ENCODE peak calls at places on chromosome 14, in six cellular contexts. V, F, B, R, L and X are unnamed samples.
A peak's percentile ranks its signal among the peaks of the same experiment; 100 is the strongest.

GRCh38 chr14:52926994-52927393 is 23.9 kb downstream of the FERMT2 start:
- DNase-seq in L (no peak), F (no peak), R (no peak), V (no peak), B (no peak), X (no peak)

GRCh38 chr14:68824517-68825347 is 31.9 kb upstream of the ZFP36L1 start:
- DNase-seq in F (peak; percentile 90), R (no peak), V (peak; percentile 90), B (peak; percentile 88), L (peak; percentile 83), X (peak; percentile 92)

GRCh38 chr14:52081964-52082363 is 13.1 kb upstream of the NID2 start:
- DNase-seq in R (no peak), V (no peak), L (no peak), B (no peak), F (no peak), X (no peak)

GRCh38 chr14:77301103-77301502 is 19.6 kb downstream of the POMT2 start:
- DNase-seq in R (peak; percentile 63), B (peak; percentile 56), V (peak; percentile 84), F (no peak), L (peak; percentile 78), X (peak; percentile 92)

GRCh38 chr14:71725802-71726638 is 206.2 kb upstream of the RGS6 start:
- DNase-seq in B (no peak), V (no peak), R (no peak), F (no peak), L (no peak), X (no peak)

GRCh38 chr14:104266643-104267575 is 128.5 kb downstream of the KIF26A start:
- DNase-seq in R (no peak), L (peak; percentile 23), B (peak; percentile 9), V (no peak), F (peak; percentile 54), X (no peak)

GRCh38 chr14:50920482-50921225 is 23.6 kb downstream of the PYGL start:
- DNase-seq in L (no peak), R (peak; percentile 48), V (no peak), F (no peak), B (no peak), X (peak; percentile 22)

GRCh38 chr14:75752086-75752485 is 91.0 kb downstream of the TTLL5 start:
- DNase-seq in V (no peak), L (no peak), B (no peak), F (no peak), R (no peak), X (no peak)

GRCh38 chr14:23413681-23414080 is 5.6 kb upstream of the MYH6 start:
- DNase-seq in L (no peak), B (no peak), R (no peak), F (peak; percentile 58), V (no peak), X (no peak)

GRCh38 chr14:74905595-74906142 is 17.4 kb downstream of the RPS6KL1 start:
- DNase-seq in B (peak; percentile 80), V (peak; percentile 79), R (no peak), L (peak; percentile 75), F (peak; percentile 87), X (peak; percentile 80)

GRCh38 chr14:74667758-74668157 is 45.1 kb downstream of the AREL1 start:
- DNase-seq in F (no peak), V (no peak), B (no peak), L (no peak), R (no peak), X (no peak)

GRCh38 chr14:31286456-31287293 is 79.1 kb upstream of the HECTD1 start:
- DNase-seq in V (no peak), B (no peak), R (no peak), L (no peak), F (no peak), X (no peak)

GRCh38 chr14:76829016-76829365 is 2.8 kb downstream of the LRRC74A start:
- DNase-seq in F (no peak), L (peak; percentile 82), B (peak; percentile 33), V (no peak), R (no peak), X (no peak)

GRCh38 chr14:94305620-94306019 is 12.6 kb upstream of the SERPINA10 start:
- DNase-seq in R (no peak), V (no peak), L (no peak), B (no peak), F (no peak), X (no peak)

GRCh38 chr14:35535794-35536112 is 1.8 kb downstream of the INSM2 start:
- DNase-seq in F (no peak), B (no peak), R (no peak), V (no peak), L (no peak), X (no peak)

GRCh38 chr14:54706768-54707167 is 139.8 kb downstream of the SAMD4A start:
- DNase-seq in V (no peak), B (no peak), L (no peak), R (no peak), F (no peak), X (no peak)

GRCh38 chr14:79418649-79419415 is 792.5 kb downstream of the DIO2 start:
- DNase-seq in L (no peak), F (no peak), B (no peak), V (no peak), R (no peak), X (no peak)

GRCh38 chr14:100076630-100077029 is 11.4 kb downstream of the EVL start:
- DNase-seq in V (peak; percentile 58), R (no peak), B (peak; percentile 40), L (peak; percentile 75), F (no peak), X (peak; percentile 76)

GRCh38 chr14:29896354-29896768 is 31.3 kb downstream of the PRKD1 start:
- DNase-seq in B (no peak), L (no peak), V (no peak), F (no peak), R (no peak), X (no peak)

GRCh38 chr14:59236195-59236594 is 47.7 kb downstream of the DAAM1 start:
- DNase-seq in V (no peak), R (no peak), B (no peak), F (no peak), L (no peak), X (no peak)

GRCh38 chr14:99025418-99025817 is 246.6 kb downstream of the BCL11B start:
- DNase-seq in R (no peak), V (no peak), B (no peak), F (no peak), L (no peak), X (no peak)
- H3K9me3 ChIP-seq in R (peaks cover 4% of the 10 kb centered on the region), V (no peaks in the 10 kb centered on the region), B (no peaks in the 10 kb centered on the region), F (no peaks in the 10 kb centered on the region), L (peaks cover 7% of the 10 kb centered on the region), X (no peaks in the 10 kb centered on the region)

GRCh38 chr14:36664322-36665193 is 2.9 kb downstream of the PAX9 start:
- DNase-seq in R (no peak), V (no peak), F (no peak), L (no peak), B (no peak), X (no peak)

GRCh38 chr14:36666416-36667206 is 5.0 kb downstream of the PAX9 start:
- DNase-seq in B (no peak), F (no peak), R (no peak), L (no peak), V (no peak), X (no peak)

GRCh38 chr14:36667679-36668078 is 6.0 kb downstream of the PAX9 start:
- DNase-seq in R (no peak), L (no peak), V (no peak), F (no peak), B (no peak), X (no peak)

GRCh38 chr14:36663404-36664321 is 2.0 kb downstream of the PAX9 start:
- DNase-seq in V (no peak), R (no peak), F (no peak), B (no peak), L (no peak), X (no peak)

GRCh38 chr14:36665887-36666415 is 4.3 kb downstream of the PAX9 start:
- DNase-seq in F (no peak), V (no peak), R (no peak), B (no peak), L (no peak), X (no peak)
- H3K9me3 ChIP-seq in F (no peaks in the 10 kb centered on the region), V (peaks cover 1% of the 10 kb centered on the region), R (peaks cover 24% of the 10 kb centered on the region), B (no peaks in the 10 kb centered on the region), L (peaks cover 4% of the 10 kb centered on the region), X (no peaks in the 10 kb centered on the region)

GRCh38 chr14:90475298-90475697 is 78.5 kb downstream of the CALM1 start:
- DNase-seq in V (no peak), L (no peak), F (no peak), B (no peak), R (no peak), X (no peak)

GRCh38 chr14:90467501-90467900 is 70.7 kb downstream of the CALM1 start:
- DNase-seq in F (no peak), V (no peak), B (no peak), L (no peak), R (no peak), X (no peak)

DNA sequence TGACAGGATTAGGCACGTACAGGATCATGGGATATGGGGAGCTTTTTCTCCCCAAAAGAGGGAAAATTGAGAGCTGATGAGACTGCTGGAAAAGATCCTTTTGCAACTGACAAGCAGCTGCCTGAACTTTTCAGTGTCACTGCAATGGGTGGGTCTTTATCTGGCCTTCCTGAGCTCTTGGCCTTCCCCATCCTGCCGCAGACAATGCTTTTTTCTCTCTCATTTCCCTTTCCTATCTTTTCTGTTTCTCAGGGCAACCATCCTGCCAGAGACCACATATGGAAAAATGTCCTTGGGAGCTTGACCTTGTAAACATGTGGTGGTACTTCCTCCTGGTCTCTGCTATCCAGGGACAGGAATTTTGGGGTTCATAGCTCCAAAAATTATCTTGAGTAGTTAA is 75.8 kb downstream of the CALM1 start:
- DNase-seq in B (no peak), L (no peak), F (no peak), R (no peak), V (no peak), X (no peak)
- H3K9me3 ChIP-seq in B (peaks cover 38% of the 10 kb centered on the region), L (peaks cover 28% of the 10 kb centered on the region), F (peaks cover 12% of the 10 kb centered on the region), R (peaks cover 3% of the 10 kb centered on the region), V (peaks cover 1% of the 10 kb centered on the region), X (peaks cover 32% of the 10 kb centered on the region)

GRCh38 chr14:106826833-106827369 is 1300.5 kb downstream of the TMEM121 start:
- DNase-seq in R (no peak), B (no peak), L (no peak), V (no peak), F (no peak), X (no peak)

GRCh38 chr14:106820119-106820518 is 1293.7 kb downstream of the TMEM121 start:
- DNase-seq in F (no peak), R (no peak), L (no peak), B (no peak), V (no peak), X (no peak)

GRCh38 chr14:106823552-106823951 is 1297.2 kb downstream of the TMEM121 start:
- DNase-seq in B (no peak), R (no peak), V (no peak), F (no peak), L (no peak), X (no peak)

GRCh38 chr14:106822905-106823304 is 1296.5 kb downstream of the TMEM121 start:
- DNase-seq in B (no peak), R (no peak), L (no peak), F (no peak), V (no peak), X (no peak)

GRCh38 chr14:106821119-106821518 is 1294.7 kb downstream of the TMEM121 start:
- DNase-seq in L (no peak), B (no peak), V (no peak), R (no peak), F (no peak), X (no peak)
- H3K9me3 ChIP-seq in L (no peaks in the 10 kb centered on the region), B (no peaks in the 10 kb centered on the region), V (no peaks in the 10 kb centered on the region), R (peaks cover 20% of the 10 kb centered on the region), F (no peaks in the 10 kb centered on the region), X (no peaks in the 10 kb centered on the region)